ENCODE peak calls at places on chromosome X, in ten cellular contexts. O is colonic mucosa; I is effector memory CD4-positive, alpha-beta T cell; W is aorta; M is GM23338; Y is PC-3; A is adrenal gland; Q is CD8-positive, alpha-beta T cell; J is upper lobe of left lung; V is iPS DF 6.9. G is an unnamed sample. For H3K4me1, the result is how much of the 10 kb centered on the place peaks cover.

GRCh38 chrX:74304016-74304415 is at the start of gene ZCCHC13:
- DNase-seq in O (no peak), I (no peak), W (no peak), M (no peak), Y (no peak), A (no peak), Q (no peak), J (no peak), V (no peak), G (no peak)

GRCh38 chrX:85851418-85851817 is 195.9 kb downstream of the CHM start:
- DNase-seq in O (peak), I (no peak), W (no peak), M (peak), Y (peak), A (no peak), Q (no peak), J (peak), V (no peak), G (no peak)

GRCh38 chrX:72271812-72272211 is 5.2 kb downstream of the RPS4X start:
- DNase-seq in O (no peak), I (no peak), W (no peak), M (no peak), Y (no peak), A (no peak), Q (no peak), J (no peak), V (no peak), G (no peak)

GRCh38 chrX:3743821-3744439 is 30.5 kb upstream of the PRKX start:
- DNase-seq in O (peak), I (peak), W (no peak), M (no peak), Y (no peak), A (no peak), Q (peak), J (peak), V (no peak), G (no peak)

GRCh38 chrX:7941390-7942042 is 14.3 kb upstream of the PNPLA4 start:
- DNase-seq in O (peak), I (no peak), W (no peak), M (peak), Y (peak), A (no peak), Q (no peak), J (no peak), V (no peak), G (no peak)

GRCh38 chrX:69136546-69137331 is 28.5 kb downstream of the PJA1 start:
- DNase-seq in O (peak), I (no peak), W (peak), M (peak), Y (no peak), A (no peak), Q (no peak), J (no peak), V (no peak), G (peak)

GRCh38 chrX:69616520-69617203 is 749 bp downstream of the EDA start:
- DNase-seq in O (peak), I (no peak), W (peak), M (peak), Y (no peak), A (peak), Q (no peak), J (no peak), V (no peak), G (peak)

GRCh38 chrX:23673108-23673507 is 5.8 kb downstream of the PRDX4 start:
- DNase-seq in O (no peak), I (no peak), W (no peak), M (no peak), Y (no peak), A (no peak), Q (no peak), J (no peak), V (no peak), G (no peak)

GRCh38 chrX:47080915-47081236 is 2.6 kb downstream of the RGN start:
- DNase-seq in O (no peak), I (no peak), W (no peak), M (no peak), Y (no peak), A (no peak), Q (no peak), J (no peak), V (no peak), G (no peak)

GRCh38 chrX:113429011-113429410 is 588.4 kb upstream of the AMOT start:
- DNase-seq in O (no peak), I (no peak), W (no peak), M (no peak), Y (no peak), A (no peak), Q (no peak), J (no peak), V (no peak), G (no peak)

GRCh38 chrX:2692221-2693122 is 1.4 kb downstream of the CD99 start:
- DNase-seq in O (peak), I (no peak), W (peak), M (peak), Y (peak), A (no peak), Q (no peak), J (no peak), V (no peak), G (no peak)

GRCh38 chrX:100358766-100359165 is 51.3 kb downstream of the PCDH19 start:
- DNase-seq in O (no peak), I (no peak), W (no peak), M (no peak), Y (no peak), A (no peak), Q (no peak), J (no peak), V (no peak), G (no peak)

GRCh38 chrX:74537011-74537390 is 77.4 kb downstream of the RLIM start:
- DNase-seq in O (no peak), I (no peak), W (no peak), M (peak), Y (no peak), A (peak), Q (no peak), J (no peak), V (no peak), G (peak)

GRCh38 chrX:123720486-123720885 is 12.4 kb downstream of the THOC2 start:
- DNase-seq in O (no peak), I (no peak), W (no peak), M (no peak), Y (peak), A (no peak), Q (no peak), J (no peak), V (no peak), G (no peak)

GRCh38 chrX:11589573-11590110 is 76.1 kb downstream of the ARHGAP6 start:
- DNase-seq in O (no peak), I (no peak), W (no peak), M (no peak), Y (no peak), A (no peak), Q (no peak), J (no peak), V (no peak), G (no peak)

GRCh38 chrX:6407541-6407940 is 127.4 kb downstream of the VCX3A start:
- DNase-seq in O (no peak), I (no peak), W (no peak), M (no peak), Y (no peak), A (no peak), Q (no peak), J (no peak), V (no peak), G (no peak)

GRCh38 chrX:124212622-124213021 is 119.8 kb upstream of the TEX13D start:
- DNase-seq in O (no peak), I (peak), W (no peak), M (no peak), Y (no peak), A (no peak), Q (no peak), J (no peak), V (no peak), G (no peak)

GRCh38 chrX:107571296-107571998 is 56.9 kb upstream of the PRPS1 start:
- DNase-seq in O (no peak), I (no peak), W (no peak), M (no peak), Y (peak), A (peak), Q (no peak), J (no peak), V (no peak), G (no peak)

DNA sequence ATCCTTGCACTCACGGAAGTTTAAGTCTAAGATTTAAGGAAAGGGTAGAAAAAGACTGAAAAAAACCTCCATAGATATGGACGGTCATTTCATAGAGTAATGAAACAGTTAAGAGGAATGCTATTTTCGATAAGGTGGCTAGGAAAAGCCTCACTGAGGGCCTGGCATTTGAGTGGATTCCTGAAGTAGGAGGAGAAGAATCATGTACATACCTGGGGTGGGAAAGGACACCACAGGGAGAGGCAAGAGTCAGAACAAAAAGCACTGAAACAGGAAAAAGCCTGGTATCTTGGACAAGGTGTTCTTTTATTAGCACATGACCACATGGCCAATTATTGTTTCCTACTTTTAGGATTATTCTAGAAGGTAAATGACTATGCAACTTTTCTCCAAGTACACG is 547.2 kb upstream of the DIPK2B start:
- DNase-seq in O (no peak), I (no peak), W (no peak), M (no peak), Y (peak), A (no peak), Q (no peak), J (no peak), V (no peak), G (no peak)
- H3K4me1 ChIP-seq in O (under half), I (under half), W (under half), M (under half), Y (half or more), A (under half), Q (under half), J (under half), V (under half), G (under half)

GRCh38 chrX:20116575-20117240 is at the start of gene MAP7D2:
- DNase-seq in O (peak), I (no peak), W (no peak), M (peak), Y (no peak), A (no peak), Q (no peak), J (no peak), V (no peak), G (no peak)

GRCh38 chrX:20112022-20112421 is 4.7 kb downstream of the MAP7D2 start:
- DNase-seq in O (no peak), I (no peak), W (no peak), M (no peak), Y (no peak), A (no peak), Q (no peak), J (no peak), V (no peak), G (no peak)

GRCh38 chrX:20118065-20118824 is 1.5 kb upstream of the MAP7D2 start:
- DNase-seq in O (peak), I (no peak), W (no peak), M (no peak), Y (peak), A (no peak), Q (no peak), J (peak), V (no peak), G (no peak)

GRCh38 chrX:20116087-20116574 is 576 bp downstream of the MAP7D2 start:
- DNase-seq in O (no peak), I (no peak), W (no peak), M (peak), Y (no peak), A (no peak), Q (no peak), J (no peak), V (no peak), G (no peak)
- H3K4me3 ChIP-seq in O (peak), I (no peak), W (no peak), M (peak), Y (no peak), A (no peak), Q (no peak), J (no peak), V (peak), G (peak)

GRCh38 chrX:13123247-13123856 is 78.9 kb upstream of the FAM9C start:
- DNase-seq in O (no peak), I (no peak), W (no peak), M (no peak), Y (peak), A (peak), Q (no peak), J (no peak), V (no peak), G (no peak)
- H3K4me1 ChIP-seq in O (under half), I (under half), W (under half), M (under half), Y (half or more), A (under half), Q (under half), J (under half), V (under half), G (under half)

GRCh38 chrX:33086886-33087285 is 124.5 kb downstream of the DMD start:
- DNase-seq in O (no peak), I (no peak), W (no peak), M (peak), Y (no peak), A (no peak), Q (no peak), J (no peak), V (no peak), G (no peak)

GRCh38 chrX:33087411-33087810 is 123.9 kb downstream of the DMD start:
- DNase-seq in O (no peak), I (no peak), W (no peak), M (no peak), Y (no peak), A (no peak), Q (no peak), J (no peak), V (no peak), G (no peak)

GRCh38 chrX:33078273-33078672 is 133.1 kb downstream of the DMD start:
- DNase-seq in O (no peak), I (no peak), W (no peak), M (peak), Y (no peak), A (no peak), Q (no peak), J (no peak), V (no peak), G (no peak)

DNA sequence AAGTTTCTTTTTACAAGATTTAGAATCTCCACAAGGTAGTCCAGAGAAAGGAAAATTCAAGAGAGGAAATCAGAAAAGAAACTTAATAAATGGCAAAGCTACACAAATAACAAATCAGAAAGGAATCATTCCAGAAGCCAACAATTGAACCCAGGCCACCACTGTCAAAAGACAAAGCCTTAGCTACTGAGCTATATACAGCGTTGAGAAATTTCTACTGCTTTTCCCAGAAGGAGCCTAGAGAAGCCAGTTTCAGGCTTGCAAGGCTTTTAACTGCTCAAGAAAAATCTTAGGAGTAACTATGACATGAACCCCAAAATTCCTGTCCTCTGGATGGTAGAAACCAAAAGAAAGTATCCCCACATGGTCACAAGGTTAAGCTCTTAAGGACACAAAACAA is 129.0 kb downstream of the DMD start:
- DNase-seq in O (no peak), I (no peak), W (no peak), M (no peak), Y (no peak), A (no peak), Q (no peak), J (no peak), V (no peak), G (no peak)
- H3K4me3 ChIP-seq in O (no peak), I (no peak), W (no peak), M (no peak), Y (no peak), A (no peak), Q (no peak), J (no peak), V (no peak), G (no peak)

GRCh38 chrX:135003876-135004623 is 13.3 kb downstream of the SMIM10 start:
- DNase-seq in O (peak), I (peak), W (peak), M (peak), Y (peak), A (peak), Q (peak), J (peak), V (peak), G (peak)

GRCh38 chrX:134999469-134999868 is 8.7 kb downstream of the SMIM10 start:
- DNase-seq in O (no peak), I (no peak), W (no peak), M (peak), Y (peak), A (no peak), Q (no peak), J (no peak), V (no peak), G (no peak)

GRCh38 chrX:135000516-135000915 is 9.7 kb downstream of the SMIM10 start:
- DNase-seq in O (no peak), I (no peak), W (no peak), M (no peak), Y (peak), A (no peak), Q (no peak), J (no peak), V (no peak), G (no peak)

GRCh38 chrX:134998246-134998645 is 7.5 kb downstream of the SMIM10 start:
- DNase-seq in O (no peak), I (no peak), W (no peak), M (no peak), Y (no peak), A (no peak), Q (no peak), J (no peak), V (no peak), G (no peak)
- H3K4me1 ChIP-seq in O (under half), I (under half), W (under half), M (under half), Y (under half), A (under half), Q (under half), J (under half), V (under half), G (under half)

DNA sequence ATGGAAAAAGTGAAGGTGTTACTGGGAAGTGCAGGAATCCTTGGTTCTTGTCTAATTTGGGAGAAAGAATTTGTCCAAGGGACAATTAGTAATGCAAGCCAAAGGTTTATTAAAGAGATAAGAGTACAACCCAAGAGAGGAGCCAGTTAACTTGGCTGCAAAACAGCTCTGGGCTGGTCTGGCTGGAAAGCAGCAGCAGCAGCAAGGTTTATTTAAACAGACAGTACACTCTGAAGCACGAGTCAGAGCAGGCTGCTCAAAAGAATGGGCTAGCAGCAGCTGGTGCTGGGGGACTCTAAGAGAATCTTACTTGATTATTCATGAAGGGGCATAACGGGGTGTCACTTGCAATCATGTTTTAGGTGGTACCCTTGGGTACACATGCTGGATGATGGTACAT is 17.1 kb upstream of the CT47C1 start:
- DNase-seq in O (no peak), I (no peak), W (no peak), M (no peak), Y (no peak), A (no peak), Q (no peak), J (no peak), V (no peak), G (no peak)
- H3K4me3 ChIP-seq in O (no peak), I (no peak), W (no peak), M (no peak), Y (no peak), A (no peak), Q (no peak), J (no peak), V (no peak), G (no peak)

GRCh38 chrX:120463241-120463640 is 5.9 kb downstream of the LAMP2 start:
- DNase-seq in O (no peak), I (no peak), W (no peak), M (no peak), Y (peak), A (no peak), Q (no peak), J (peak), V (no peak), G (no peak)
- H3K4me1 ChIP-seq in O (under half), I (under half), W (under half), M (under half), Y (under half), A (under half), Q (under half), J (under half), V (under half), G (under half)

DNA sequence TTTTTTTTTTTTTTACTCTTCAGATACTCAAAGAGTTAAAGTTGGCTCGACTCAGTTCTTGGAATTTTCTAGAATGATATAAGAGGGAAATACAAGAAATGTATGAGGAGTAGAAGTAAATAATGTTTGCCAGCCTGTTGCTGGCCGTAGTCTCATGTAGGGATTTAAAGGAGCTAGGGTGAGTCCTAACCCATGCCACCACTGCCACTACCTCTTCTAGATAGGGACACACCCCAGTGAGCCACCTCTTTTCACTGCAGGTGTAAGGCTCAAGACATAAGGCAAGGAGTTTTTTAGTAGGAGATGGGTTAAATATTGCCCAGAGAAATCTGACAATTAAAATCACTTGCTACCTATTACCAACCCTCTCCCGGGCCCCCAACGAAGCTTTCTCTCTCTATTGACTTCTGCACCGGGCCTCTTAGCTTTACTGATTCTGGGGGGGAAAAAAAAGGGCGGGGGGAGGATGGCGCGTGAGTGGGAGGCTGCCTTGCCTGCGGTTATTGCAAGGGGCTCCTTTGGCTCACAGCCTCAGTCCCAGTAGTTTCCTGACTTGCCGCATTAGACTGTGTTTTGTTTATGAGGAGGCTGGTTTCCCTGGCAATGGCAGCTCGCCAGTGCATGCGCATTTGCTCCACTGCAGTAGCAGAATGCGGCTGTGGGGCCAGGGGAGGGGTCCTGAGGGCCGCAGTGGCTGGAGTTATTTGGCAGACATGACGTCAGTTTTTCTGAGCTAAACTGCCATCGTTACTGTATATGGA is 3.0 kb downstream of the LINC00632 start:
- DNase-seq in O (peak), I (peak), W (peak), M (peak), Y (peak), A (no peak), Q (peak), J (peak), V (no peak), G (peak)
- H3K4me3 ChIP-seq in O (no peak), I (no peak), W (peak), M (no peak), Y (peak), A (no peak), Q (no peak), J (no peak), V (no peak), G (no peak)

GRCh38 chrX:41334866-41335589 is 1.1 kb downstream of the DDX3X start:
- DNase-seq in O (peak), I (peak), W (no peak), M (peak), Y (peak), A (peak), Q (peak), J (peak), V (no peak), G (peak)
- H3K4me1 ChIP-seq in O (under half), I (under half), W (under half), M (under half), Y (under half), A (half or more), Q (under half), J (under half), V (under half), G (under half)